ENCODE peak calls at places on chromosomes 5 and 9, in eight cellular contexts. J, Q, M, D, G, C, H and W are unnamed samples.

GRCh38 chr5:95962785-95963184 is 1.1 kb upstream of the ELL2 start:
- DNase-seq in D (no peak), J (no peak), M (no peak), G (no peak), Q (peak; percentile 84), H (no peak), C (no peak), W (no peak)

GRCh38 chr9:130265431-130266235 is at the start of gene HMCN2:
- DNase-seq in J (no peak), Q (no peak), C (no peak), H (no peak), M (no peak), D (no peak), G (no peak), W (no peak)

GRCh38 chr9:37421914-37422288 is 595 bp upstream of the GRHPR start:
- DNase-seq in C (no peak), G (no peak), H (no peak), J (no peak), D (no peak), Q (no peak), M (no peak), W (no peak)

GRCh38 chr9:118455259-118455658 is 751.1 kb downstream of the TLR4 start:
- DNase-seq in M (no peak), G (no peak), J (no peak), D (no peak), Q (no peak), H (no peak), C (no peak), W (no peak)

GRCh38 chr5:127934791-127935256 is 148.7 kb upstream of the SLC12A2 start:
- DNase-seq in Q (peak; percentile 78), M (peak; percentile 85), C (no peak), D (peak; percentile 86), G (no peak), J (no peak), H (no peak), W (no peak)

GRCh38 chr5:154664869-154665268 is 90.3 kb upstream of the LARP1 start:
- DNase-seq in G (no peak), M (no peak), H (no peak), C (no peak), D (no peak), Q (no peak), J (no peak), W (no peak)

GRCh38 chr5:43305948-43306563 is 7.2 kb downstream of the HMGCS1 start:
- DNase-seq in G (no peak), C (no peak), Q (no peak), D (peak; percentile 77), M (peak; percentile 63), H (no peak), J (peak; percentile 70), W (no peak)

GRCh38 chr5:39765381-39765780 is 340.6 kb upstream of the DAB2 start:
- DNase-seq in D (peak; percentile 53), G (no peak), H (no peak), C (no peak), J (no peak), M (no peak), Q (no peak), W (no peak)

GRCh38 chr5:179759961-179760541 is 27.4 kb downstream of the MAML1 start:
- DNase-seq in C (no peak), G (no peak), Q (no peak), J (no peak), H (peak; percentile 8), D (no peak), M (peak; percentile 21), W (no peak)

GRCh38 chr5:107466233-107466769 is 204.4 kb downstream of the EFNA5 start:
- DNase-seq in H (no peak), C (no peak), Q (peak; percentile 73), G (peak; percentile 43), D (peak; percentile 97), J (no peak), M (no peak), W (no peak)

GRCh38 chr5:34603378-34603777 is 52.8 kb upstream of the RAI14 start:
- DNase-seq in C (no peak), G (no peak), Q (no peak), M (no peak), H (no peak), J (no peak), D (no peak), W (no peak)

GRCh38 chr9:128886211-128886826 is 4.4 kb downstream of the LRRC8A start:
- DNase-seq in G (no peak), D (peak; percentile 65), M (no peak), Q (no peak), H (no peak), J (no peak), C (no peak), W (no peak)

GRCh38 chr9:136297016-136297691 is 6.7 kb downstream of the CCDC187 start:
- DNase-seq in Q (peak; percentile 65), D (no peak), C (no peak), M (no peak), G (no peak), J (no peak), H (no peak), W (no peak)

GRCh38 chr5:169435506-169436230 is 134.7 kb upstream of the SLIT3 start:
- DNase-seq in J (no peak), C (no peak), G (no peak), M (no peak), D (peak; percentile 15), H (no peak), Q (no peak), W (no peak)

GRCh38 chr9:33813712-33814641 is 3.0 kb upstream of the UBE2R2 start:
- DNase-seq in H (no peak), D (peak; percentile 68), C (peak; percentile 40), G (no peak), J (peak; percentile 43), Q (no peak), M (peak; percentile 15), W (no peak)

GRCh38 chr5:5453131-5453530 is 30.7 kb downstream of the ICE1 start:
- DNase-seq in D (no peak), M (no peak), C (no peak), H (no peak), Q (no peak), G (no peak), J (no peak), W (no peak)

GRCh38 chr5:90833753-90834152 is 275.2 kb downstream of the ADGRV1 start:
- DNase-seq in M (no peak), D (no peak), J (no peak), Q (no peak), G (no peak), H (no peak), C (no peak), W (no peak)

GRCh38 chr9:70576121-70576520 is 161.7 kb upstream of the KLF9 start:
- DNase-seq in D (no peak), J (no peak), G (no peak), Q (no peak), C (no peak), H (no peak), M (no peak), W (no peak)

GRCh38 chr5:133727636-133728035 is 115.3 kb upstream of the FSTL4 start:
- DNase-seq in Q (no peak), D (no peak), M (no peak), C (peak; percentile 3), G (no peak), H (no peak), J (no peak), W (peak; percentile 58)

GRCh38 chr5:172616730-172617129 is 24.3 kb upstream of the NEURL1B start:
- DNase-seq in G (no peak), M (no peak), D (peak; percentile 81), C (no peak), Q (no peak), H (no peak), J (no peak), W (no peak)

GRCh38 chr9:8858250-8859161 is 1058.9 kb upstream of the DMAC1 start:
- DNase-seq in Q (no peak), M (no peak), D (no peak), C (no peak), G (peak; percentile 59), J (no peak), H (no peak), W (no peak)

GRCh38 chr9:33375841-33376321 is 26.5 kb downstream of the AQP7 start:
- DNase-seq in Q (peak; percentile 7), M (no peak), H (no peak), D (peak; percentile 59), C (no peak), G (peak; percentile 76), J (no peak), W (no peak)

GRCh38 chr5:99104538-99105132 is 175.8 kb upstream of the CHD1 start:
- DNase-seq in H (no peak), J (peak; percentile 27), C (no peak), G (no peak), Q (no peak), M (peak; percentile 39), D (peak; percentile 57), W (no peak)

GRCh38 chr9:120579139-120579749 is 723 bp downstream of the CDK5RAP2 start:
- DNase-seq in J (no peak), M (peak; percentile 25), H (no peak), Q (no peak), D (no peak), G (no peak), C (no peak), W (no peak)